ENCODE peak calls at places on chromosome 17, in four cellular contexts. C is endothelial cell; V is activated naive CD8-positive, alpha-beta T cell treated with anti-CD3 and anti-CD28 coated beads, Interleukin-2, amount 50 U/mL, for 24 hours; Y is iPS DF 6.9. D is an unnamed sample.

GRCh38 chr17:59311051-59311468 is 20.4 kb upstream of the YPEL2 start:
- DNase-seq in C (peak), V (peak), Y (peak), D (peak)

GRCh38 chr17:9769036-9769695 is 22.2 kb downstream of the DHRS7C start:
- DNase-seq in C (no peak), V (no peak), Y (no peak), D (no peak)

GRCh38 chr17:81483085-81483861 is 29.3 kb downstream of the ACTG1 start:
- DNase-seq in C (no peak), V (peak), Y (no peak), D (peak)

GRCh38 chr17:57622886-57623433 is 122.1 kb downstream of the CCDC182 start:
- DNase-seq in C (peak), V (no peak), Y (no peak), D (no peak)

GRCh38 chr17:2994441-2994840 is 69.0 kb downstream of the OR1D5 start:
- DNase-seq in C (no peak), V (no peak), Y (no peak), D (no peak)

GRCh38 chr17:80025140-80025539 is 10.5 kb downstream of the TBC1D16 start:
- DNase-seq in C (no peak), V (no peak), Y (no peak), D (no peak)

GRCh38 chr17:40945414-40945813 is 8.0 kb upstream of the KRT23 start:
- DNase-seq in C (no peak), V (no peak), Y (no peak), D (no peak)

GRCh38 chr17:1709971-1710806 is at the start of gene TLCD2:
- DNase-seq in C (peak), V (no peak), Y (no peak), D (peak)

GRCh38 chr17:376936-377863 is 24.6 kb upstream of the RPH3AL start:
- DNase-seq in C (no peak), V (no peak), Y (no peak), D (no peak)

GRCh38 chr17:63293310-63293709 is 152.8 kb downstream of the CYB561 start:
- DNase-seq in C (no peak), V (no peak), Y (no peak), D (no peak)

GRCh38 chr17:65183736-65184135 is 46.6 kb downstream of the RGS9 start:
- DNase-seq in C (peak), V (no peak), Y (peak), D (no peak)

GRCh38 chr17:52477824-52478614 is 319.5 kb upstream of the CA10 start:
- DNase-seq in C (no peak), V (no peak), Y (no peak), D (no peak)

GRCh38 chr17:18377437-18378204 is at the start of gene EVPLL:
- DNase-seq in C (no peak), V (no peak), Y (no peak), D (no peak)

GRCh38 chr17:32873114-32873513 is 3.8 kb downstream of the MYO1D start:
- DNase-seq in C (no peak), V (no peak), Y (no peak), D (no peak)

GRCh38 chr17:48878920-48879898 is 13.4 kb upstream of the ATP5MC1 start:
- DNase-seq in C (peak), V (peak), Y (peak), D (peak)

D was measured in activated CD8-positive, alpha-beta memory T cell treated with anti-CD3 and anti-CD28 coated beads for 24 hours.